ENCODE peak calls at places on chromosomes 4 and X, in eight cellular contexts. K, H, Q, E, W, Y, A and L are unnamed samples.

GRCh38 chr4:156790866-156791265 is 180.7 kb downstream of the PDGFC start:
- DNase-seq in A (no peak), E (no peak), Q (peak), K (no peak), H (peak), Y (no peak), W (peak), L (no peak)

GRCh38 chr4:1235381-1236102 is 13.4 kb downstream of the CTBP1 start:
- DNase-seq in E (no peak), A (no peak), H (no peak), Y (no peak), K (no peak), W (no peak), Q (no peak), L (no peak)

GRCh38 chr4:183783933-183784622 is 121.0 kb upstream of the STOX2 start:
- DNase-seq in E (no peak), K (no peak), Q (no peak), A (no peak), H (peak), Y (no peak), W (peak), L (no peak)

GRCh38 chr4:7546809-7547367 is 112.2 kb upstream of the PSAPL1 start:
- DNase-seq in Y (no peak), Q (peak), A (peak), W (no peak), K (no peak), H (no peak), E (no peak), L (no peak)

GRCh38 chrX:134002921-134003615 is 17.7 kb upstream of the GPC3 start:
- DNase-seq in A (no peak), E (no peak), K (no peak), H (no peak), W (no peak), Y (no peak), Q (no peak), L (no peak)

GRCh38 chr4:92387459-92388069 is 83.8 kb downstream of the GRID2 start:
- DNase-seq in K (peak), E (peak), Y (peak), W (peak), H (peak), Q (peak), A (no peak), L (peak)

GRCh38 chr4:76611611-76612010 is 176.6 kb downstream of the SHROOM3 start:
- DNase-seq in Y (no peak), Q (no peak), H (no peak), W (no peak), K (peak), E (no peak), A (no peak), L (no peak)

GRCh38 chrX:18424482-18425198 is 768 bp upstream of the CDKL5 start:
- DNase-seq in Q (peak), E (peak), K (peak), H (peak), Y (peak), W (peak), A (no peak), L (no peak)

GRCh38 chr4:123477804-123478209 is 81.2 kb downstream of the SPRY1 start:
- DNase-seq in E (no peak), H (peak), Q (peak), W (no peak), Y (peak), A (no peak), K (no peak), L (no peak)

GRCh38 chrX:28135378-28136047 is 154.3 kb upstream of the DCAF8L1 start:
- DNase-seq in E (no peak), W (no peak), Q (peak), H (peak), Y (no peak), A (no peak), K (no peak), L (no peak)

GRCh38 chr4:38202223-38202622 is 242.0 kb downstream of the PTTG2 start:
- DNase-seq in Q (no peak), K (no peak), Y (no peak), A (no peak), E (no peak), H (no peak), W (no peak), L (no peak)

GRCh38 chr4:75289843-75290616 is 224.2 kb downstream of the RCHY1 start:
- DNase-seq in A (no peak), W (peak), Q (no peak), E (peak), K (peak), H (peak), Y (peak), L (peak)

GRCh38 chr4:153497091-153497531 is 31.0 kb downstream of the TMEM131L start:
- DNase-seq in W (peak), H (peak), Y (no peak), E (no peak), K (peak), Q (no peak), A (no peak), L (no peak)

GRCh38 chr4:19301527-19301926 is 950.2 kb upstream of the SLIT2 start:
- DNase-seq in W (no peak), Q (peak), Y (no peak), E (no peak), K (no peak), A (no peak), H (peak), L (no peak)

GRCh38 chr4:143397887-143398286 is 61.2 kb downstream of the GAB1 start:
- DNase-seq in H (no peak), K (no peak), W (no peak), E (no peak), Q (no peak), Y (no peak), A (no peak), L (no peak)

GRCh38 chr4:38574559-38575333 is 89.3 kb upstream of the KLF3 start:
- DNase-seq in H (no peak), K (no peak), W (no peak), E (no peak), Y (no peak), Q (no peak), A (no peak), L (peak)

GRCh38 chrX:29690061-29690460 is 525.3 kb upstream of the MAGEB2 start:
- DNase-seq in W (no peak), E (no peak), A (no peak), K (no peak), Q (peak), Y (no peak), H (peak), L (no peak)

GRCh38 chr4:101074326-101074725 is 273.0 kb downstream of the PPP3CA start:
- DNase-seq in E (no peak), Y (no peak), W (no peak), Q (no peak), A (no peak), K (no peak), H (no peak), L (no peak)

GRCh38 chrX:152072236-152072635 is 66.1 kb downstream of the MAGEA10 start:
- DNase-seq in Q (peak), W (no peak), E (no peak), A (peak), Y (no peak), H (peak), K (peak), L (peak)

GRCh38 chrX:84933956-84934556 is 69.6 kb upstream of the APOOL start:
- DNase-seq in W (no peak), Q (no peak), A (no peak), Y (no peak), H (no peak), E (no peak), K (no peak), L (no peak)

GRCh38 chr4:142743071-142743825 is 102.9 kb downstream of the INPP4B start:
- DNase-seq in W (no peak), H (peak), K (no peak), A (no peak), E (no peak), Y (no peak), Q (peak), L (peak)

GRCh38 chr4:121898150-121898549 is 27.9 kb upstream of the BBS7 start:
- DNase-seq in W (no peak), Q (no peak), K (peak), Y (no peak), H (no peak), E (no peak), A (no peak), L (peak)

GRCh38 chr4:48653217-48654014 is 126.7 kb downstream of the FRYL start:
- DNase-seq in A (no peak), W (peak), Q (peak), K (no peak), H (peak), E (peak), Y (no peak), L (no peak)

GRCh38 chr4:129747756-129748155 is 651.8 kb downstream of the C4orf33 start:
- DNase-seq in Y (no peak), A (no peak), K (no peak), W (no peak), H (no peak), Q (no peak), E (no peak), L (peak)

GRCh38 chr4:19063662-19064061 is 1042.1 kb upstream of the LCORL start:
- DNase-seq in W (no peak), K (no peak), E (no peak), Q (no peak), A (no peak), H (no peak), Y (no peak), L (no peak)

GRCh38 chr4:47010347-47011188 is 17.2 kb upstream of the GABRA4 start:
- DNase-seq in E (no peak), K (no peak), H (no peak), W (no peak), Y (no peak), Q (peak), A (no peak), L (no peak)

GRCh38 chr4:48958582-48958981 is 27.5 kb upstream of the CWH43 start:
- DNase-seq in K (no peak), A (no peak), Q (no peak), W (no peak), H (no peak), E (no peak), Y (no peak), L (no peak)

DNA sequence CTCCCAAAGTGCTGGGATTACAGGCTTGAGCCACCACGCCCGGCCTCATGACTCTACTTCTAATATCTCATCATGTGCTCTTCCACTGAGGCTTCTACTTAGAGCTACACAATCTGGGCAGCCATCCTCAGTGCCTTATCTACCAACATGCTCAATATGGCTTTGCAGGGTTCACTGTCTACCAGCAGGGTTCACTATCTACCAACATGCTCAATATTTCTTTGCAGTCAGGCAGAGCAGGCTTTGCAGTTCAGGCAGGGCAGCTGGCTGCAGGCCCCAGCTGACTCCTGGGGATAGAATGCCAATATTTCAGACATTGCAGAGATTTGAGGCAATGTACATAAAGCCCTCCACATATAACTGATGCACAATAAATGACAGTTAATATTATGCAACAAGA is 47.5 kb downstream of the PKD2 start:
- DNase-seq in W (peak), K (peak), A (no peak), E (peak), H (peak), Y (peak), Q (peak), L (peak)
- TF ChIP-seq CTCF in W (peak), K (peak), A (peak), E (peak), H (peak), Y (peak), Q (peak), L (no peak)

GRCh38 chrX:7828594-7828993 is 14.4 kb upstream of the VCX start:
- DNase-seq in W (peak), H (no peak), K (peak), Q (no peak), E (no peak), A (no peak), Y (no peak), L (no peak)
- TF ChIP-seq CTCF in W (no peak), H (no peak), K (no peak), Q (no peak), E (peak), A (no peak), Y (no peak), L (no peak)

GRCh38 chrX:51803833-51804232 is 60.6 kb downstream of the GSPT2 start:
- DNase-seq in Y (no peak), W (no peak), E (no peak), K (no peak), A (no peak), Q (no peak), H (peak), L (no peak)

GRCh38 chrX:51802917-51803688 is 59.9 kb downstream of the GSPT2 start:
- DNase-seq in Y (peak), E (peak), Q (peak), H (peak), A (peak), K (peak), W (peak), L (peak)

GRCh38 chrX:51804741-51805140 is 61.5 kb downstream of the GSPT2 start:
- DNase-seq in Y (no peak), W (no peak), H (no peak), E (no peak), K (peak), Q (no peak), A (no peak), L (no peak)
- TF ChIP-seq CTCF in Y (peak), W (no peak), H (no peak), E (peak), K (no peak), Q (no peak), A (peak), L (peak)

DNA sequence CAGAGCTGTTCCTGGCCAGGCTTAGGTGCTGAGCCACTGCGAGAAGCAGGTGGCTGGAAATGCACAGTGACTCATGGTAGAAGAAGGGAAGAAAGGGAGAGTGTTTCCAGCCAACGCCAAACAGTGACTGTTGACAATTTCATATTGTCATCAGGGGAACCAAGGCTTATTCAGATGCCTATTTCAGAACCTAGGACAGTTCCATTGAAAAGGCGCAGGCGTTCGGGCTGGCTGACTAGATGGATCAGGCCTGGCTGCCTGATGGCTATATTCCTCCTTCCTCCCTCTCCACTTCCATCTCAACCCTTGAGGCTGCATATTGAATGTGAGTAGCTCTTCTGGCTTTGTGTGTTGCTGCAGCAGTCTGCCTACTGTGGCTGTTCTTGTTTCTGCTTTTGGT is 73.0 kb upstream of the FRMPD4 start:
- DNase-seq in Y (peak), Q (peak), W (peak), A (no peak), K (peak), E (no peak), H (peak), L (peak)
- TF ChIP-seq CTCF in Y (no peak), Q (no peak), W (no peak), A (no peak), K (no peak), E (no peak), H (no peak), L (no peak)

GRCh38 chrX:74383611-74384010 is 37.7 kb upstream of the SLC16A2 start:
- DNase-seq in Q (peak), W (peak), H (peak), A (no peak), Y (peak), E (peak), K (peak), L (peak)
- TF ChIP-seq CTCF in Q (peak), W (peak), H (peak), A (peak), Y (no peak), E (peak), K (peak), L (no peak)

DNA sequence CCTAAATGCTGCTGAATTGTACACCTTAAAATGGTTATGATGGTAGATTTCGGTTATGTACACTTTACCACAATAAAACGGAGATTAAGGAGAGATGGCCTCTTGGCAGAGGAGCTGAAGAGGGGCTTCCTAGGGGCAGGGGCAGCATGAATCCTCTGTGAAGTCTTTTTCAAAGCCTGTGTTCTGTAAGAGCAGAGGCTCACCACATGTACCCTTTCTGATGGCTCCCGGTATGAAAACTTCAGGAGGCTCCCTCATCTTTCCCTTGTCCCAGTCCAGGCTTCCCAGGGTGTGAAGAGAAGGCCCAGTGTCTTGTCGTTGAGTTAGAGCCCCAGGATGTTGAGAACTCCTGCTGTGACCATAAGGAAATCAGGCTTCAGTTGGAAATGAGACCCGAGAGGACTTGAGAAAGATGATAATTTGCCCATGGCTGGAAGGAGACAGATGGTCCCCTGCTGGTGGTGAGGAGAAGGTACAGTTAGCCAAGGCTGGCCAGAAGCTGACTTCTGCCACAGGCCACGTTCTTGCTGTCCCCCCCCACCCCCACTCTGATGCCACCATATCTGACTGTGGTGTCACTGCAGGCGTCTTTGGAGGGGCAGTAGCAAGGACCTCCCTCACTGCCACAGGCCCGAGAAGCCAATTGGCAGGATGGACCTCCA is 31.8 kb upstream of the MTM1 start:
- DNase-seq in W (no peak), E (no peak), Q (no peak), H (no peak), K (peak), A (no peak), Y (no peak), L (no peak)
- TF ChIP-seq CTCF in W (peak), E (no peak), Q (peak), H (no peak), K (no peak), A (peak), Y (no peak), L (peak)

GRCh38 chr4:173319696-173320095 is 14.5 kb downstream of the HMGB2 start:
- DNase-seq in W (no peak), Q (no peak), K (no peak), A (no peak), H (peak), E (no peak), Y (no peak), L (no peak)

GRCh38 chr4:173316060-173316459 is 18.1 kb downstream of the HMGB2 start:
- DNase-seq in E (no peak), Y (no peak), K (no peak), A (no peak), W (no peak), H (no peak), Q (no peak), L (no peak)

GRCh38 chr4:173318648-173319211 is 15.4 kb downstream of the HMGB2 start:
- DNase-seq in Q (peak), Y (no peak), A (no peak), K (peak), E (no peak), W (peak), H (peak), L (no peak)

GRCh38 chr4:173314715-173315114 is 19.4 kb downstream of the HMGB2 start:
- DNase-seq in K (no peak), A (no peak), H (no peak), E (no peak), W (no peak), Q (no peak), Y (no peak), L (no peak)

GRCh38 chr4:173317003-173317402 is 17.2 kb downstream of the HMGB2 start:
- DNase-seq in K (peak), E (no peak), Q (no peak), H (no peak), A (no peak), Y (peak), W (peak), L (no peak)
- TF ChIP-seq CTCF in K (no peak), E (peak), Q (peak), H (peak), A (peak), Y (no peak), W (no peak), L (no peak)

DNA sequence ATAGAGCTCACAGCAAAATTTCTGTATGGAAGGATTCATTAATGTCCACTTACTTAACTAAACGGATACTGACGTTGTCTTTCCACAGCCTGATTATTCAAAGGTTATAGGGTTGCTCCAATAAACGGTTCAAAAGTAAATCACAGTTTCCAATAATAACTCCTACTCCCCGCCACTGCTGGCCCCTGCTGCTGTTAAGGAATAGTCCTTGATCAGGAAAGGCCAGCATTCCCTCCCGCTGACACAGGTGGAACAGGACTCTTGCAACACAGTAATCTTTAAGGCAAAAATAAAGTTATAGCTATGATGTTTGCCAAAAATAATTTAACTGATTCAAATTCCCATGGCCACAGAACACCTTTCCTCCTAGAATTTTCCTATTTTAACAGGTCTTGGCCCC is 53.9 kb downstream of the FAT1 start:
- DNase-seq in Q (no peak), K (no peak), A (no peak), H (no peak), Y (no peak), E (no peak), W (peak), L (no peak)
- TF ChIP-seq CTCF in Q (no peak), K (no peak), A (no peak), H (no peak), Y (no peak), E (no peak), W (no peak), L (no peak)

DNA sequence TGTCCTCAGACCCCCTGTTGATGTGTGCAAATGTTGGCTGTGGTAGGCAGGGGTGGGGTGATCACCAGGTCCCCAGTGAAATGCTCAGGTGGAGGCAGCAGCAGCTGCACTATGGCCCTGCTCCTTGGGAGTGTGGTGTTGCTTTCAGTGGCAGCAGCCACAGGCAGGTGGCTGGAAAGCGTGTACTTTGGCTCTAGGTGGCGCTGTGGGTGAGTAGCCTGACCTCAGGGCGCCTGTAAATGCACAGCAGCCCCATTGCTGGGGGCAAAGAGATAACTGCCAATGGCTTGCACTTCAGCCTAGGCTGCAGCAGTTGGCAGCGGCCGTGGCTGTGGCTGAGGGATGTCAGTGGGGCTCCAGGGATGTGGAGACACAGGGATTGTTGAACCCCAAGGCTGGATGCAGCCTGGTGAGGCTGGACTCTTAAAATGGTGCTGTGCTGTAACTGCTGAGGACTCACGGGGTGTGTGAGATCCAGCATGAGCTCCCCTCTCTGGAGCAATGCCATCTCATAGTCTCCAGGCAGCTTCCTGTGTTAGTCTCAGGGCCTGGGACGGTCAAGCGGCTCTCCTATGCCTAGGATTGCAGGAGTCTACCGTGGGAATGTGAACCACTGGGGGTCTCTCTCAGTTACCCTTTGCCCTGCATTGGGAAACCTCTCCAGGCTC is 421.7 kb upstream of the HTR2C start:
- DNase-seq in E (peak), H (no peak), Q (no peak), K (peak), W (peak), Y (peak), A (no peak), L (peak)
- TF ChIP-seq CTCF in E (peak), H (peak), Q (no peak), K (no peak), W (no peak), Y (no peak), A (no peak), L (no peak)

GRCh38 chr4:108166441-108167315 is 2.1 kb downstream of the LEF1 start:
- DNase-seq in K (no peak), Q (peak), A (no peak), E (peak), Y (peak), H (no peak), W (peak), L (no peak)
- TF ChIP-seq CTCF in K (no peak), Q (peak), A (no peak), E (peak), Y (peak), H (no peak), W (no peak), L (no peak)